ENCODE peak calls at places on chromosomes 3 and 15, in five cellular contexts. T, K, L, J and F are unnamed samples.
A peak's percentile ranks its signal among the peaks of the same experiment; 100 is the strongest.

GRCh38 chr3:110569073-110569472 is 502.5 kb upstream of the NECTIN3 start:
- DNase-seq in T (no peak), K (no peak), L (no peak), J (no peak), F (no peak)

GRCh38 chr3:44106761-44107160 is 134.9 kb upstream of the TOPAZ1 start:
- DNase-seq in T (peak; percentile 60), K (no peak), L (no peak), J (no peak), F (no peak)

GRCh38 chr3:146160964-146161724 is at the start of gene PLOD2:
- DNase-seq in T (peak; percentile 81), K (peak; percentile 86), L (peak; percentile 84), J (peak; percentile 85), F (peak; percentile 84)

GRCh38 chr3:114104414-114104813 is 47.9 kb downstream of the QTRT2 start:
- DNase-seq in T (no peak), K (no peak), L (no peak), J (peak; percentile 39), F (no peak)

GRCh38 chr3:156626104-156626503 is 48.3 kb upstream of the TIPARP start:
- DNase-seq in T (peak; percentile 49), K (no peak), L (no peak), J (no peak), F (no peak)

GRCh38 chr15:32803631-32804030 is 85.8 kb downstream of the GREM1 start:
- DNase-seq in T (no peak), K (no peak), L (no peak), J (no peak), F (no peak)

GRCh38 chr3:29064085-29064484 is 216.8 kb upstream of the RBMS3 start:
- DNase-seq in T (no peak), K (no peak), L (no peak), J (no peak), F (no peak)

GRCh38 chr15:58931985-58932384 is 1.5 kb downstream of the SLTM start:
- DNase-seq in T (peak; percentile 76), K (no peak), L (no peak), J (no peak), F (peak; percentile 10)

GRCh38 chr3:73509812-73510211 is 114.9 kb downstream of the PDZRN3 start:
- DNase-seq in T (no peak), K (no peak), L (no peak), J (no peak), F (no peak)

GRCh38 chr3:147809206-147809605 is 400.0 kb downstream of the ZIC1 start:
- DNase-seq in T (no peak), K (no peak), L (no peak), J (no peak), F (no peak)

GRCh38 chr3:178198329-178198728 is 337.9 kb upstream of the KCNMB2 start:
- DNase-seq in T (no peak), K (no peak), L (no peak), J (no peak), F (no peak)

DNA sequence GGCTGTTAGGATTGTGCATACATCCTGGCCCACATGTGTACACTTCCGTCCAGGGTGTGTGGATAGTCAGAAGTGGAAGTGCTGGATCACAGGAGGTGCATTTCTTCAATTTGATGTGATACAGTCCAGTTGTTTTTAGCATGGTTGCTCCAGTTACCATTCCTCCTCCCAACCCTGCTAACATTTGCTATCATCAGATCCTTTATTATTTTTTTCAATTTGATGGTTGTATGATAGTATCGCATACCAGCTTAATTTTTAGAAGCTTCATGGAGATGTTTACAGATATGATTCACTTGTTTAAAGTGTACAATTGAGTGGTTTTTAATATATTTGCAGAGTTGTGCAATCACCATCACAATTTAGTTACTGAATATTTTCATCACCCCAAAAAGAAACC is 202.7 kb downstream of the ITPR1 start:
- DNase-seq in T (no peak), K (no peak), L (no peak), J (no peak), F (no peak)
- H3K36me3 ChIP-seq in T (no peaks in the 10 kb centered on the region), K (no peaks in the 10 kb centered on the region), L (peaks cover 58% of the 10 kb centered on the region), J (no peaks in the 10 kb centered on the region), F (no peaks in the 10 kb centered on the region)

GRCh38 chr3:123025642-123026521 is 1.7 kb downstream of the SEMA5B start:
- DNase-seq in T (no peak), K (peak; percentile 87), L (peak; percentile 32), J (no peak), F (peak; percentile 92)

GRCh38 chr3:123021388-123021787 is 6.2 kb downstream of the SEMA5B start:
- DNase-seq in T (no peak), K (peak; percentile 56), L (no peak), J (no peak), F (peak; percentile 58)

GRCh38 chr3:123021986-123022510 is 5.5 kb downstream of the SEMA5B start:
- DNase-seq in T (no peak), K (peak; percentile 53), L (no peak), J (no peak), F (peak; percentile 51)

GRCh38 chr3:123026551-123027291 is 842 bp downstream of the SEMA5B start:
- DNase-seq in T (peak; percentile 16), K (peak; percentile 87), L (peak; percentile 39), J (no peak), F (peak; percentile 93)

DNA sequence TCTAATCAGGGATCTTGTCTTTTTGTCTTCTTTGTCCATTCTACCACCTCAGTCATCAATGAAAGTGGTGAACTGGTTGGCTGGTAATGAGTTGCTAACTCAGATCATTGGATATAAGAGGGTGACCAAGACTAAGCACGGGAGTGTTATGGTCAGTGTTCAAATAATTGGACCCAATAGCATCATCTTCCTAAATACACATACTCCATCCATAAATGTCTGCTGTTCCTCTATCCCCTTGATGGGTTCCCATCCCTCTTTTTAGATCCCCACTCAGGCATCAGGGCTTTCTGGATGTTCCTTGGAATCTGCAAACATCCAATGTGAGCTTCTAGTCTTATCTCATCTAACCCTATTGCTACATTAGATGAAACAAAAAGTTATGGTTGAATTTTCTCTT is 3.5 kb downstream of the SEMA5B start:
- DNase-seq in T (no peak), K (no peak), L (no peak), J (no peak), F (no peak)
- H3K36me3 ChIP-seq in T (no peaks in the 10 kb centered on the region), K (no peaks in the 10 kb centered on the region), L (no peaks in the 10 kb centered on the region), J (no peaks in the 10 kb centered on the region), F (no peaks in the 10 kb centered on the region)

DNA sequence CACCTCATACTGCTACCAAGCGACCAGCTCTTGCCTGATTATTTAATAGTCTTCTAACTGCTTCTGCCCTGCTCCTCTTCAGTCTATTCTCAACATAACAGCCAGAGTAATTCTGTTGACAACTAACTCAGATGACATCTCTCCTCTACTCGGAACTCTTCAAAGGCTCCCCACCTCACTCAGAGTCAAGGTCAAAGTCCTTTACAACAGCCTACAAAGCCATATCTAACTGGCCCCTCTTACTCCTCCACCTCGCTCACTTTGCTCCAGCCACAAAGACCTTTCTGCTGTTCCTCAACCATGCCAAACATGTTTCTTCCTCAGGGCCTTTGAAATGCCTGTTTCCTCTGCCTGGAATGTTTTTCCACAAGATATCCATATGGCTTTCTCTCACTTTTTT is 43.6 kb downstream of the PIK3R4 start:
- DNase-seq in T (no peak), K (no peak), L (no peak), J (no peak), F (no peak)
- H3K36me3 ChIP-seq in T (peaks cover 7% of the 10 kb centered on the region), K (peaks cover 3% of the 10 kb centered on the region), L (peaks cover 69% of the 10 kb centered on the region), J (peaks cover 10% of the 10 kb centered on the region), F (peaks cover 4% of the 10 kb centered on the region)

DNA sequence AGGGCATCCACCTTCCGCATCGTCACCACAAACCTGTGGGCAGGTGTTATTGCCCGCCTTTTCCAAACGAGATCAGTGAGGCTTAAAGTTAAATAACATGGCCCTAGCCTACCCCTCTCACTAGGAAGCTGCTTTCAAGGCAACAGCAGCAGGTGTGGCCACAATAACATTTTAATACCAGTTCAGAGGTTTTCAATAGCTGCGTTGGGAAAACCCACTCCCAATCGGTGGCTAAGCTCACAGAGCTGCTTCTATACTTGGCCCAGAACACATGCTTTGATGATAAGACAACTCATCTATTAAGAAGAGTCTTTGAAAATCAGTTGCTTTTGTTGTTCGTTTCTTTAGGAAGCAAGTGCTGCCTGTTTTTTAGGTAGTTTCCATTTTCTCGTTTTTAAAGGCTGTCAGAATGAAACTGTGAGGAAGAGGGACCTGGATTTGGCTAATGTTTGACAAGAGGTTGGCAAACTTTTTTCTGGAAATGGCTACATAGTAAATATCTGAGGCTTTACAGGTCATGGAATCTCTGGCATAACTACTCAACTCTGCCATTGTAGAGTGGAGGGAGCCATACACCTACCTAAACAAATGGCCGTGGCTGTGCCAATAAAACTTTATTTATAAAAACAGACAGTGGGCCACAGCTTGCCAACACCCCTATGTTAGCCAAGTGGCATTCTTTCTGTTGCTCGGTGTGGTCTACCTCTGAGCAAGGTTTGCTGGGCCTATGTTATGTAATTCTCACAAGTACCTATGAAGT is 179.6 kb downstream of the FEZF2 start:
- DNase-seq in T (no peak), K (no peak), L (no peak), J (no peak), F (no peak)
- H3K36me3 ChIP-seq in T (no peaks in the 10 kb centered on the region), K (peaks cover 3% of the 10 kb centered on the region), L (peaks cover 47% of the 10 kb centered on the region), J (no peaks in the 10 kb centered on the region), F (no peaks in the 10 kb centered on the region)

DNA sequence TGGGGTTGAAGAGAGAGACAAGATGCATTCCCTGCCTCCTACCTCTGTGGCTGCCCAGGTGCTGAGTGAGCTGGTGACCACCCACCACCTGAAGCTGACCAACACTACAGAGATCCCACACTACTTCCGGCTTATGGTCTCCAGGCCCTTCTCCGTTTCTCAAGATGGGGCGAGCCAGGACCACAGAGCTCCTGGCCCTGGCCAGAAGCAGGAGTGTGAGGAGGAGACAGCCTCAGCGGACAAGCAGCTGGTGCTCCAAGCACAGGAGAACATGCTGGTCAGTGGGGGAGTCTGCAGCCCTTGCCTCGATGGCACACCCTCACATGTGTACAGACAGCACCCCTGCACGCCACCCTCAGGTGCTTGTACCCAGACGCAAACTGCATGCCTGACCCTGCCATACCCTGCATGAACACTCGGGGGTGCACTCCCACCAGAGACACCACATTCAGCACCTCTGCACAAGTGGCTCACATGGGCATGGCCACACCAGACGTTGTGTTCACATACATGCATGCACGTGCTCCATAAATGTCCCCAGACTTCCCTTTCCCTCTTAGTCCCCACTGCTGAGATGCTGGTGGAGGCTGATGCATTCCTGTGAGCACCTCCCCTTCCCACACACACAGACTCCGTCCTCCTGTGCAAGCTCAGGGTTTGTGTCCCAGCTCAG is 19.0 kb downstream of the ACAA1 start:
- DNase-seq in T (peak; percentile 83), K (peak; percentile 71), L (peak; percentile 55), J (peak; percentile 60), F (peak; percentile 86)
- H3K36me3 ChIP-seq in T (peaks cover 12% of the 10 kb centered on the region), K (no peaks in the 10 kb centered on the region), L (peaks cover 30% of the 10 kb centered on the region), J (peaks cover 13% of the 10 kb centered on the region), F (peaks cover 8% of the 10 kb centered on the region)

GRCh38 chr3:49131040-49131439 is 1.8 kb downstream of the LAMB2 start:
- DNase-seq in T (no peak), K (no peak), L (no peak), J (no peak), F (no peak)
- H3K36me3 ChIP-seq in T (no peaks in the 10 kb centered on the region), K (no peaks in the 10 kb centered on the region), L (peaks cover 52% of the 10 kb centered on the region), J (peaks cover 49% of the 10 kb centered on the region), F (no peaks in the 10 kb centered on the region)

GRCh38 chr3:33975463-33975862 is 177.0 kb downstream of the PDCD6IP start:
- DNase-seq in T (no peak), K (no peak), L (no peak), J (no peak), F (no peak)
- H3K36me3 ChIP-seq in T (no peaks in the 10 kb centered on the region), K (no peaks in the 10 kb centered on the region), L (no peaks in the 10 kb centered on the region), J (no peaks in the 10 kb centered on the region), F (no peaks in the 10 kb centered on the region)